ENCODE peak calls at places on chromosomes 4 and X, in six cellular contexts. One of them, this sample, is unnamed.

GRCh38 chrX:29042341-29042740 is 455.1 kb downstream of the IL1RAPL1 start:
- DNase-seq in H1: no peak
- DNase-seq in neuronal stem cell: no peak
- DNase-seq in trophoblast cell: no peak
- DNase-seq in H9: no peak
- DNase-seq in IMR-90: no peak
- DNase-seq in this sample: no peak

GRCh38 chr4:25805255-25805860 is 57.4 kb downstream of the SEL1L3 start:
- DNase-seq in IMR-90: no peak
- DNase-seq in trophoblast cell: no peak
- DNase-seq in H1: no peak
- DNase-seq in H9: no peak
- DNase-seq in neuronal stem cell: no peak
- DNase-seq in this sample: no peak

GRCh38 chr4:1323635-1324442 is 23.2 kb upstream of the UVSSA start:
- DNase-seq in H9: no peak
- DNase-seq in H1: no peak
- DNase-seq in neuronal stem cell: no peak
- DNase-seq in IMR-90: peak
- DNase-seq in trophoblast cell: peak
- DNase-seq in this sample: peak

GRCh38 chr4:166675411-166675810 is 558.9 kb downstream of the SPOCK3 start:
- DNase-seq in trophoblast cell: no peak
- DNase-seq in H9: no peak
- DNase-seq in H1: no peak
- DNase-seq in neuronal stem cell: no peak
- DNase-seq in IMR-90: no peak
- DNase-seq in this sample: peak

GRCh38 chr4:53205970-53206369 is 159.9 kb downstream of the SCFD2 start:
- DNase-seq in H1: no peak
- DNase-seq in trophoblast cell: no peak
- DNase-seq in H9: no peak
- DNase-seq in neuronal stem cell: no peak
- DNase-seq in IMR-90: peak
- DNase-seq in this sample: no peak

GRCh38 chr4:13542577-13543042 is 1.7 kb downstream of the NKX3-2 start:
- DNase-seq in IMR-90: no peak
- DNase-seq in H1: no peak
- DNase-seq in H9: no peak
- DNase-seq in neuronal stem cell: no peak
- DNase-seq in trophoblast cell: no peak
- DNase-seq in this sample: no peak

GRCh38 chr4:170538821-170539473 is 449.2 kb upstream of the AADAT start:
- DNase-seq in H1: no peak
- DNase-seq in neuronal stem cell: no peak
- DNase-seq in H9: no peak
- DNase-seq in IMR-90: no peak
- DNase-seq in trophoblast cell: no peak
- DNase-seq in this sample: no peak

GRCh38 chr4:170853422-170854021 is 763.8 kb upstream of the AADAT start:
- DNase-seq in H9: peak
- DNase-seq in trophoblast cell: peak
- DNase-seq in neuronal stem cell: peak
- DNase-seq in IMR-90: no peak
- DNase-seq in H1: peak
- DNase-seq in this sample: peak

GRCh38 chr4:139223682-139224317 is 46.8 kb upstream of the ELF2 start:
- DNase-seq in IMR-90: peak
- DNase-seq in H1: no peak
- DNase-seq in H9: no peak
- DNase-seq in neuronal stem cell: no peak
- DNase-seq in trophoblast cell: no peak
- DNase-seq in this sample: no peak

GRCh38 chr4:6967846-6968340 is 58.3 kb downstream of the TBC1D14 start:
- DNase-seq in H9: no peak
- DNase-seq in IMR-90: no peak
- DNase-seq in H1: no peak
- DNase-seq in neuronal stem cell: no peak
- DNase-seq in trophoblast cell: no peak
- DNase-seq in this sample: no peak

GRCh38 chr4:59500103-59500502 is 1700.0 kb upstream of the ADGRL3 start:
- DNase-seq in neuronal stem cell: no peak
- DNase-seq in IMR-90: no peak
- DNase-seq in trophoblast cell: no peak
- DNase-seq in H1: no peak
- DNase-seq in H9: no peak
- DNase-seq in this sample: no peak

GRCh38 chrX:153725039-153725831 is 579 bp downstream of the ABCD1 start:
- DNase-seq in H1: no peak
- DNase-seq in IMR-90: no peak
- DNase-seq in trophoblast cell: peak
- DNase-seq in neuronal stem cell: no peak
- DNase-seq in H9: no peak
- DNase-seq in this sample: no peak

GRCh38 chr4:166816901-166817300 is 417.4 kb downstream of the SPOCK3 start:
- DNase-seq in neuronal stem cell: no peak
- DNase-seq in IMR-90: no peak
- DNase-seq in H1: no peak
- DNase-seq in H9: no peak
- DNase-seq in trophoblast cell: peak
- DNase-seq in this sample: peak

GRCh38 chrX:120671963-120672362 is 42.1 kb upstream of the C1GALT1C1 start:
- DNase-seq in H1: no peak
- DNase-seq in IMR-90: no peak
- DNase-seq in trophoblast cell: no peak
- DNase-seq in neuronal stem cell: no peak
- DNase-seq in H9: no peak
- DNase-seq in this sample: no peak

GRCh38 chr4:1209821-1210220 is 37.4 kb upstream of the SPON2 start:
- DNase-seq in trophoblast cell: peak
- DNase-seq in H1: no peak
- DNase-seq in H9: no peak
- DNase-seq in neuronal stem cell: peak
- DNase-seq in IMR-90: peak
- DNase-seq in this sample: peak

GRCh38 chr4:83170952-83171399 is 56.4 kb upstream of the PLAC8 start:
- DNase-seq in H9: peak
- DNase-seq in trophoblast cell: no peak
- DNase-seq in IMR-90: no peak
- DNase-seq in H1: no peak
- DNase-seq in neuronal stem cell: no peak
- DNase-seq in this sample: no peak

GRCh38 chrX:25300994-25301393 is 285.2 kb upstream of the ARX start:
- DNase-seq in IMR-90: no peak
- DNase-seq in H1: no peak
- DNase-seq in trophoblast cell: no peak
- DNase-seq in neuronal stem cell: no peak
- DNase-seq in H9: no peak
- DNase-seq in this sample: no peak

GRCh38 chr4:121989715-121990114 is 37.9 kb upstream of the TRPC3 start:
- DNase-seq in trophoblast cell: peak
- DNase-seq in IMR-90: peak
- DNase-seq in neuronal stem cell: no peak
- DNase-seq in H1: no peak
- DNase-seq in H9: no peak
- DNase-seq in this sample: no peak

GRCh38 chr4:166169111-166169510 is 296.1 kb downstream of the TLL1 start:
- DNase-seq in trophoblast cell: peak
- DNase-seq in neuronal stem cell: no peak
- DNase-seq in H9: peak
- DNase-seq in IMR-90: no peak
- DNase-seq in H1: no peak
- DNase-seq in this sample: peak

GRCh38 chr4:150411527-150411926 is 170.4 kb upstream of the MAB21L2 start:
- DNase-seq in trophoblast cell: no peak
- DNase-seq in H9: no peak
- DNase-seq in H1: no peak
- DNase-seq in neuronal stem cell: no peak
- DNase-seq in IMR-90: no peak
- DNase-seq in this sample: no peak

GRCh38 chr4:24137963-24138601 is 248.2 kb upstream of the PPARGC1A start:
- DNase-seq in neuronal stem cell: no peak
- DNase-seq in trophoblast cell: no peak
- DNase-seq in H1: no peak
- DNase-seq in H9: no peak
- DNase-seq in IMR-90: no peak
- DNase-seq in this sample: peak

GRCh38 chrX:46913710-46914109 is 1.5 kb downstream of the JADE3 start:
- DNase-seq in IMR-90: peak
- DNase-seq in H1: no peak
- DNase-seq in neuronal stem cell: peak
- DNase-seq in trophoblast cell: peak
- DNase-seq in H9: no peak
- DNase-seq in this sample: peak

GRCh38 chr4:121380448-121381147 is at the start of gene QRFPR:
- DNase-seq in trophoblast cell: no peak
- DNase-seq in IMR-90: no peak
- DNase-seq in H1: peak
- DNase-seq in neuronal stem cell: peak
- DNase-seq in H9: peak
- DNase-seq in this sample: peak

GRCh38 chrX:71671043-71671829 is 3.9 kb downstream of the LOC101059915 start:
- DNase-seq in trophoblast cell: no peak
- DNase-seq in neuronal stem cell: no peak
- DNase-seq in H1: no peak
- DNase-seq in IMR-90: no peak
- DNase-seq in H9: no peak
- DNase-seq in this sample: no peak

GRCh38 chrX:152992120-152992519 is 1.8 kb downstream of the PNMA5 start:
- DNase-seq in trophoblast cell: no peak
- DNase-seq in H9: no peak
- DNase-seq in H1: no peak
- DNase-seq in IMR-90: no peak
- DNase-seq in neuronal stem cell: no peak
- DNase-seq in this sample: no peak

GRCh38 chr4:38161208-38162113 is 201.3 kb downstream of the PTTG2 start:
- DNase-seq in trophoblast cell: peak
- DNase-seq in H1: no peak
- DNase-seq in neuronal stem cell: no peak
- DNase-seq in IMR-90: peak
- DNase-seq in H9: no peak
- DNase-seq in this sample: peak

GRCh38 chr4:145061325-145061920 is 36.6 kb downstream of the ANAPC10 start:
- DNase-seq in H9: no peak
- DNase-seq in neuronal stem cell: peak
- DNase-seq in IMR-90: peak
- DNase-seq in trophoblast cell: peak
- DNase-seq in H1: no peak
- DNase-seq in this sample: peak

GRCh38 chr4:4461850-4462249 is 74.9 kb downstream of the NSG1 start:
- DNase-seq in H1: no peak
- DNase-seq in trophoblast cell: no peak
- DNase-seq in neuronal stem cell: no peak
- DNase-seq in IMR-90: no peak
- DNase-seq in H9: no peak
- DNase-seq in this sample: no peak

GRCh38 chr4:86506591-86506990 is 87.5 kb upstream of the PTPN13 start:
- DNase-seq in H1: no peak
- DNase-seq in H9: no peak
- DNase-seq in trophoblast cell: no peak
- DNase-seq in IMR-90: no peak
- DNase-seq in neuronal stem cell: no peak
- DNase-seq in this sample: peak

GRCh38 chrX:155056471-155056870 is 14.5 kb downstream of the CMC4 start:
- DNase-seq in IMR-90: no peak
- DNase-seq in trophoblast cell: no peak
- DNase-seq in H9: no peak
- DNase-seq in H1: no peak
- DNase-seq in neuronal stem cell: no peak
- DNase-seq in this sample: no peak

GRCh38 chr4:122450847-122451246 is 5.7 kb downstream of the IL2 start:
- DNase-seq in H9: peak
- DNase-seq in H1: peak
- DNase-seq in neuronal stem cell: peak
- DNase-seq in trophoblast cell: peak
- DNase-seq in IMR-90: peak
- DNase-seq in this sample: peak

GRCh38 chr4:27442146-27442545 is 581.5 kb downstream of the STIM2 start:
- DNase-seq in trophoblast cell: no peak
- DNase-seq in neuronal stem cell: no peak
- DNase-seq in H9: no peak
- DNase-seq in IMR-90: no peak
- DNase-seq in H1: no peak
- DNase-seq in this sample: no peak
- H4K91ac ChIP-seq in trophoblast cell: no peak
- H4K91ac ChIP-seq in neuronal stem cell: no peak
- H4K91ac ChIP-seq in H9: no peak
- H4K91ac ChIP-seq in IMR-90: no peak
- H4K91ac ChIP-seq in H1: no peak
- H4K91ac ChIP-seq in this sample: no peak

GRCh38 chrX:44544036-44544435 is 1.4 kb upstream of the FUNDC1 start:
- DNase-seq in H1: no peak
- DNase-seq in IMR-90: no peak
- DNase-seq in H9: no peak
- DNase-seq in trophoblast cell: no peak
- DNase-seq in neuronal stem cell: no peak
- DNase-seq in this sample: no peak

GRCh38 chrX:44542567-44543325 is at the start of gene FUNDC1:
- DNase-seq in trophoblast cell: peak
- DNase-seq in H1: peak
- DNase-seq in IMR-90: peak
- DNase-seq in neuronal stem cell: peak
- DNase-seq in H9: peak
- DNase-seq in this sample: peak
- H4K91ac ChIP-seq in trophoblast cell: peak
- H4K91ac ChIP-seq in H1: peak
- H4K91ac ChIP-seq in IMR-90: peak
- H4K91ac ChIP-seq in neuronal stem cell: no peak
- H4K91ac ChIP-seq in H9: no peak
- H4K91ac ChIP-seq in this sample: peak

GRCh38 chr4:146513548-146513947 is 8.2 kb downstream of the SLC10A7 start:
- DNase-seq in trophoblast cell: no peak
- DNase-seq in neuronal stem cell: no peak
- DNase-seq in IMR-90: no peak
- DNase-seq in H9: no peak
- DNase-seq in H1: no peak
- DNase-seq in this sample: no peak

GRCh38 chr4:146510942-146511341 is 10.8 kb downstream of the SLC10A7 start:
- DNase-seq in IMR-90: no peak
- DNase-seq in neuronal stem cell: no peak
- DNase-seq in H9: no peak
- DNase-seq in trophoblast cell: no peak
- DNase-seq in H1: no peak
- DNase-seq in this sample: no peak

GRCh38 chr4:146511381-146511780 is 10.4 kb downstream of the SLC10A7 start:
- DNase-seq in neuronal stem cell: no peak
- DNase-seq in H9: no peak
- DNase-seq in trophoblast cell: no peak
- DNase-seq in IMR-90: no peak
- DNase-seq in H1: no peak
- DNase-seq in this sample: no peak

GRCh38 chr4:146514651-146515379 is 6.9 kb downstream of the SLC10A7 start:
- DNase-seq in trophoblast cell: no peak
- DNase-seq in IMR-90: no peak
- DNase-seq in neuronal stem cell: no peak
- DNase-seq in H1: no peak
- DNase-seq in H9: peak
- DNase-seq in this sample: no peak
- H4K91ac ChIP-seq in trophoblast cell: no peak
- H4K91ac ChIP-seq in IMR-90: no peak
- H4K91ac ChIP-seq in neuronal stem cell: no peak
- H4K91ac ChIP-seq in H1: no peak
- H4K91ac ChIP-seq in H9: no peak
- H4K91ac ChIP-seq in this sample: no peak

GRCh38 chr4:94798808-94799207 is 41.1 kb downstream of the BMPR1B start:
- DNase-seq in H9: no peak
- DNase-seq in IMR-90: peak
- DNase-seq in H1: no peak
- DNase-seq in neuronal stem cell: no peak
- DNase-seq in trophoblast cell: no peak
- DNase-seq in this sample: no peak
- H4K91ac ChIP-seq in H9: no peak
- H4K91ac ChIP-seq in IMR-90: no peak
- H4K91ac ChIP-seq in H1: no peak
- H4K91ac ChIP-seq in neuronal stem cell: no peak
- H4K91ac ChIP-seq in trophoblast cell: no peak
- H4K91ac ChIP-seq in this sample: no peak

This sample was measured in mesenchymal stem cell.